ENCODE peak calls at places on chromosome 2, in eight cellular contexts. One of them, this sample, is unnamed.

GRCh38 chr2:227717687-227718567 is at the start of gene SLC19A3:
- DNase-seq in lower lobe of right lung: peak
- DNase-seq in hippocampal formation: peak
- DNase-seq in AG08396: peak
- DNase-seq in DMS79: peak
- DNase-seq in DMS 273 treated with DMSO at 0.1 percent for 48 hours: peak
- DNase-seq in esophagus squamous epithelium: no peak
- DNase-seq in T-helper 2 cell: no peak
- DNase-seq in this sample: no peak

GRCh38 chr2:67857836-67858235 is 205.0 kb downstream of the C1D start:
- DNase-seq in lower lobe of right lung: no peak
- DNase-seq in hippocampal formation: no peak
- DNase-seq in AG08396: no peak
- DNase-seq in DMS79: no peak
- DNase-seq in DMS 273 treated with DMSO at 0.1 percent for 48 hours: no peak
- DNase-seq in esophagus squamous epithelium: no peak
- DNase-seq in T-helper 2 cell: no peak
- DNase-seq in this sample: no peak

GRCh38 chr2:88753833-88754584 is 62.5 kb downstream of the RPIA start:
- DNase-seq in lower lobe of right lung: no peak
- DNase-seq in hippocampal formation: no peak
- DNase-seq in AG08396: no peak
- DNase-seq in DMS79: no peak
- DNase-seq in DMS 273 treated with DMSO at 0.1 percent for 48 hours: no peak
- DNase-seq in esophagus squamous epithelium: no peak
- DNase-seq in T-helper 2 cell: no peak
- DNase-seq in this sample: peak

GRCh38 chr2:151766421-151767153 is 32.3 kb upstream of the NEB start:
- DNase-seq in lower lobe of right lung: no peak
- DNase-seq in hippocampal formation: no peak
- DNase-seq in AG08396: no peak
- DNase-seq in DMS79: no peak
- DNase-seq in DMS 273 treated with DMSO at 0.1 percent for 48 hours: no peak
- DNase-seq in esophagus squamous epithelium: no peak
- DNase-seq in T-helper 2 cell: no peak
- DNase-seq in this sample: no peak

GRCh38 chr2:191251014-191251413 is 5.8 kb downstream of the MYO1B start:
- DNase-seq in lower lobe of right lung: no peak
- DNase-seq in hippocampal formation: no peak
- DNase-seq in AG08396: no peak
- DNase-seq in DMS79: no peak
- DNase-seq in DMS 273 treated with DMSO at 0.1 percent for 48 hours: no peak
- DNase-seq in esophagus squamous epithelium: no peak
- DNase-seq in T-helper 2 cell: no peak
- DNase-seq in this sample: no peak

GRCh38 chr2:46130511-46130910 is 166.7 kb upstream of the EPAS1 start:
- DNase-seq in lower lobe of right lung: no peak
- DNase-seq in hippocampal formation: no peak
- DNase-seq in AG08396: no peak
- DNase-seq in DMS79: no peak
- DNase-seq in DMS 273 treated with DMSO at 0.1 percent for 48 hours: no peak
- DNase-seq in esophagus squamous epithelium: no peak
- DNase-seq in T-helper 2 cell: no peak
- DNase-seq in this sample: no peak

GRCh38 chr2:40178971-40179370 is 272.9 kb downstream of the SLC8A1 start:
- DNase-seq in lower lobe of right lung: no peak
- DNase-seq in hippocampal formation: no peak
- DNase-seq in AG08396: peak
- DNase-seq in DMS79: no peak
- DNase-seq in DMS 273 treated with DMSO at 0.1 percent for 48 hours: no peak
- DNase-seq in esophagus squamous epithelium: no peak
- DNase-seq in T-helper 2 cell: no peak
- DNase-seq in this sample: no peak

GRCh38 chr2:72916743-72917137 is 579 bp upstream of the EMX1 start:
- DNase-seq in lower lobe of right lung: no peak
- DNase-seq in hippocampal formation: no peak
- DNase-seq in AG08396: no peak
- DNase-seq in DMS79: no peak
- DNase-seq in DMS 273 treated with DMSO at 0.1 percent for 48 hours: no peak
- DNase-seq in esophagus squamous epithelium: no peak
- DNase-seq in T-helper 2 cell: no peak
- DNase-seq in this sample: no peak

GRCh38 chr2:105744909-105745853 is at the start of gene NCK2:
- DNase-seq in lower lobe of right lung: peak
- DNase-seq in hippocampal formation: no peak
- DNase-seq in AG08396: peak
- DNase-seq in DMS79: no peak
- DNase-seq in DMS 273 treated with DMSO at 0.1 percent for 48 hours: no peak
- DNase-seq in esophagus squamous epithelium: no peak
- DNase-seq in T-helper 2 cell: no peak
- DNase-seq in this sample: no peak

GRCh38 chr2:120236791-120237190 is 13.6 kb upstream of the TMEM185B start:
- DNase-seq in lower lobe of right lung: no peak
- DNase-seq in hippocampal formation: no peak
- DNase-seq in AG08396: no peak
- DNase-seq in DMS79: no peak
- DNase-seq in DMS 273 treated with DMSO at 0.1 percent for 48 hours: no peak
- DNase-seq in esophagus squamous epithelium: no peak
- DNase-seq in T-helper 2 cell: no peak
- DNase-seq in this sample: no peak

GRCh38 chr2:228417966-228418365 is 236.5 kb upstream of the SPHKAP start:
- DNase-seq in lower lobe of right lung: no peak
- DNase-seq in hippocampal formation: no peak
- DNase-seq in AG08396: no peak
- DNase-seq in DMS79: no peak
- DNase-seq in DMS 273 treated with DMSO at 0.1 percent for 48 hours: no peak
- DNase-seq in esophagus squamous epithelium: no peak
- DNase-seq in T-helper 2 cell: no peak
- DNase-seq in this sample: no peak

GRCh38 chr2:165872101-165872791 is 78.2 kb upstream of the GALNT3 start:
- DNase-seq in lower lobe of right lung: no peak
- DNase-seq in hippocampal formation: no peak
- DNase-seq in AG08396: no peak
- DNase-seq in DMS79: no peak
- DNase-seq in DMS 273 treated with DMSO at 0.1 percent for 48 hours: no peak
- DNase-seq in esophagus squamous epithelium: no peak
- DNase-seq in T-helper 2 cell: no peak
- DNase-seq in this sample: no peak

GRCh38 chr2:62216616-62217015 is 20.7 kb downstream of the B3GNT2 start:
- DNase-seq in lower lobe of right lung: no peak
- DNase-seq in hippocampal formation: no peak
- DNase-seq in AG08396: peak
- DNase-seq in DMS79: no peak
- DNase-seq in DMS 273 treated with DMSO at 0.1 percent for 48 hours: no peak
- DNase-seq in esophagus squamous epithelium: no peak
- DNase-seq in T-helper 2 cell: no peak
- DNase-seq in this sample: peak

GRCh38 chr2:227154976-227155375 is 9.0 kb downstream of the COL4A4 start:
- DNase-seq in lower lobe of right lung: no peak
- DNase-seq in hippocampal formation: no peak
- DNase-seq in AG08396: no peak
- DNase-seq in DMS79: no peak
- DNase-seq in DMS 273 treated with DMSO at 0.1 percent for 48 hours: no peak
- DNase-seq in esophagus squamous epithelium: no peak
- DNase-seq in T-helper 2 cell: no peak
- DNase-seq in this sample: no peak

GRCh38 chr2:182666674-182667320 is 49.3 kb upstream of the DNAJC10 start:
- DNase-seq in lower lobe of right lung: no peak
- DNase-seq in hippocampal formation: no peak
- DNase-seq in AG08396: peak
- DNase-seq in DMS79: no peak
- DNase-seq in DMS 273 treated with DMSO at 0.1 percent for 48 hours: peak
- DNase-seq in esophagus squamous epithelium: no peak
- DNase-seq in T-helper 2 cell: no peak
- DNase-seq in this sample: no peak

GRCh38 chr2:6452702-6453481 is 412.8 kb downstream of the CMPK2 start:
- DNase-seq in lower lobe of right lung: no peak
- DNase-seq in hippocampal formation: no peak
- DNase-seq in AG08396: no peak
- DNase-seq in DMS79: no peak
- DNase-seq in DMS 273 treated with DMSO at 0.1 percent for 48 hours: no peak
- DNase-seq in esophagus squamous epithelium: no peak
- DNase-seq in T-helper 2 cell: no peak
- DNase-seq in this sample: no peak

GRCh38 chr2:215280326-215280725 is 31.5 kb upstream of the ATIC start:
- DNase-seq in lower lobe of right lung: no peak
- DNase-seq in hippocampal formation: no peak
- DNase-seq in AG08396: no peak
- DNase-seq in DMS79: no peak
- DNase-seq in DMS 273 treated with DMSO at 0.1 percent for 48 hours: no peak
- DNase-seq in esophagus squamous epithelium: no peak
- DNase-seq in T-helper 2 cell: no peak
- DNase-seq in this sample: no peak

GRCh38 chr2:133504566-133505505 is 63.4 kb downstream of the NCKAP5 start:
- DNase-seq in lower lobe of right lung: peak
- DNase-seq in hippocampal formation: no peak
- DNase-seq in AG08396: peak
- DNase-seq in DMS79: peak
- DNase-seq in DMS 273 treated with DMSO at 0.1 percent for 48 hours: no peak
- DNase-seq in esophagus squamous epithelium: no peak
- DNase-seq in T-helper 2 cell: no peak
- DNase-seq in this sample: no peak